ENCODE peak calls at places on chromosomes 2 and 18, in eight cellular contexts. J, O, Y, E, D, N, W and T are unnamed samples.

GRCh38 chr2:238743243-238744068 is 104.4 kb upstream of the TWIST2 start:
- DNase-seq in N (no peak), O (no peak), Y (peak; percentile 11), D (no peak), W (no peak), E (no peak), J (no peak), T (no peak)

GRCh38 chr2:75035444-75036353 is 77.3 kb downstream of the POLE4 start:
- DNase-seq in O (no peak), N (peak; percentile 6), E (peak; percentile 23), Y (no peak), D (no peak), W (no peak), J (no peak), T (no peak)

GRCh38 chr2:60947056-60947455 is 65.7 kb downstream of the REL start:
- DNase-seq in O (no peak), Y (peak; percentile 15), E (no peak), D (no peak), N (no peak), J (no peak), W (no peak), T (no peak)

GRCh38 chr2:35374845-35375244 is 980.7 kb upstream of the CRIM1 start:
- DNase-seq in D (no peak), O (no peak), W (no peak), N (no peak), J (no peak), E (no peak), Y (no peak), T (no peak)

GRCh38 chr2:219228745-219229374 is 576 bp downstream of the ATG9A start:
- DNase-seq in Y (no peak), W (peak; percentile 19), E (peak; percentile 23), J (no peak), O (no peak), D (no peak), N (no peak), T (no peak)

GRCh38 chr18:52657063-52657462 is 317.1 kb downstream of the DCC start:
- DNase-seq in E (no peak), J (peak; percentile 59), D (no peak), N (no peak), W (no peak), Y (no peak), O (peak; percentile 31), T (no peak)

GRCh38 chr2:191582355-191582754 is 95.6 kb upstream of the NABP1 start:
- DNase-seq in W (peak; percentile 54), J (no peak), E (peak; percentile 89), D (no peak), O (no peak), Y (peak; percentile 95), N (peak; percentile 87), T (no peak)

GRCh38 chr2:107808023-107808422 is 18.7 kb upstream of the RGPD4 start:
- DNase-seq in J (no peak), N (no peak), E (no peak), O (no peak), Y (no peak), D (no peak), W (no peak), T (no peak)

GRCh38 chr2:48414980-48415764 is 114.8 kb upstream of the STON1 start:
- DNase-seq in D (no peak), O (no peak), N (no peak), J (peak; percentile 63), W (peak; percentile 6), E (peak; percentile 54), Y (peak; percentile 91), T (no peak)

GRCh38 chr2:49973917-49974368 is 819.6 kb upstream of the FSHR start:
- DNase-seq in W (peak; percentile 40), E (peak; percentile 29), N (no peak), O (peak; percentile 83), J (peak; percentile 83), Y (peak; percentile 2), D (peak; percentile 57), T (no peak)

GRCh38 chr2:197993830-197994229 is 189.4 kb downstream of the PLCL1 start:
- DNase-seq in J (no peak), Y (no peak), W (peak; percentile 14), E (peak; percentile 67), D (no peak), N (peak; percentile 17), O (no peak), T (no peak)

GRCh38 chr2:241064008-241064801 is 37.9 kb downstream of the MTERF4 start:
- DNase-seq in O (peak; percentile 76), J (peak; percentile 85), N (no peak), E (no peak), Y (no peak), D (no peak), W (no peak), T (no peak)

GRCh38 chr2:45938649-45939511 is 287.4 kb downstream of the PRKCE start:
- DNase-seq in O (peak; percentile 56), W (peak; percentile 97), D (no peak), N (peak; percentile 97), Y (peak; percentile 95), J (peak; percentile 68), E (peak; percentile 99), T (peak; percentile 48)

GRCh38 chr2:216188268-216188850 is 79.2 kb downstream of the XRCC5 start:
- DNase-seq in N (no peak), E (peak; percentile 9), D (no peak), Y (no peak), O (no peak), J (no peak), W (no peak), T (no peak)

GRCh38 chr2:36362291-36362690 is 6.7 kb downstream of the CRIM1 start:
- DNase-seq in D (no peak), W (peak; percentile 88), Y (peak; percentile 68), O (no peak), E (peak; percentile 91), N (peak; percentile 79), J (no peak), T (no peak)

GRCh38 chr2:75311993-75312392 is 112.7 kb upstream of the TACR1 start:
- DNase-seq in O (peak; percentile 82), D (no peak), Y (no peak), W (no peak), E (no peak), N (no peak), J (peak; percentile 88), T (no peak)

GRCh38 chr2:8154936-8155335 is 526.9 kb upstream of the ID2 start:
- DNase-seq in W (no peak), Y (no peak), D (no peak), N (peak; percentile 85), J (no peak), E (peak; percentile 87), O (no peak), T (no peak)

GRCh38 chr2:224947566-224947965 is 94.7 kb downstream of the DOCK10 start:
- DNase-seq in E (no peak), J (no peak), O (no peak), Y (no peak), W (no peak), N (peak; percentile 22), D (no peak), T (no peak)

GRCh38 chr2:224948859-224949258 is 93.4 kb downstream of the DOCK10 start:
- DNase-seq in J (no peak), W (peak; percentile 68), E (peak; percentile 78), N (peak; percentile 75), D (no peak), O (no peak), Y (peak; percentile 40), T (no peak)

GRCh38 chr2:224945134-224945533 is 97.1 kb downstream of the DOCK10 start:
- DNase-seq in N (no peak), W (no peak), E (no peak), O (no peak), J (no peak), D (no peak), Y (no peak), T (no peak)

GRCh38 chr2:224948005-224948404 is 94.3 kb downstream of the DOCK10 start:
- DNase-seq in J (no peak), Y (no peak), D (no peak), N (no peak), O (no peak), E (no peak), W (no peak), T (no peak)

GRCh38 chr2:224946911-224947310 is 95.4 kb downstream of the DOCK10 start:
- DNase-seq in O (no peak), W (peak; percentile 49), N (peak; percentile 92), D (no peak), J (no peak), Y (peak; percentile 19), E (peak; percentile 90), T (no peak)
- H3K9ac ChIP-seq in O (no peak overlapping the region), W (no peak overlapping the region), N (peak overlapping the region; percentile 45), D (no peak overlapping the region), J (no peak overlapping the region), Y (no peak overlapping the region), E (peak overlapping the region; percentile 64), T (no peak overlapping the region)

GRCh38 chr18:32439802-32440201 is 30.9 kb downstream of the GAREM1 start:
- DNase-seq in Y (peak; percentile 14), D (no peak), E (no peak), J (peak; percentile 68), O (peak; percentile 33), W (no peak), N (no peak), T (no peak)

GRCh38 chr18:32442575-32442974 is 28.1 kb downstream of the GAREM1 start:
- DNase-seq in W (no peak), J (no peak), O (no peak), E (no peak), N (no peak), Y (no peak), D (no peak), T (no peak)

GRCh38 chr18:32441536-32441935 is 29.1 kb downstream of the GAREM1 start:
- DNase-seq in W (no peak), O (no peak), J (no peak), Y (no peak), E (no peak), N (no peak), D (no peak), T (no peak)

GRCh38 chr18:32439241-32439640 is 31.4 kb downstream of the GAREM1 start:
- DNase-seq in O (no peak), Y (no peak), W (no peak), N (no peak), D (no peak), E (no peak), J (no peak), T (no peak)

GRCh38 chr18:32440478-32440877 is 30.2 kb downstream of the GAREM1 start:
- DNase-seq in W (no peak), D (no peak), N (no peak), O (no peak), E (no peak), J (no peak), Y (no peak), T (no peak)
- H3K9me3 ChIP-seq in W (no peaks in the 10 kb centered on the region), D (no peaks in the 10 kb centered on the region), N (no peaks in the 10 kb centered on the region), O (no peaks in the 10 kb centered on the region), E (no peaks in the 10 kb centered on the region), J (no peaks in the 10 kb centered on the region), Y (no peaks in the 10 kb centered on the region), T (no peaks in the 10 kb centered on the region)

DNA sequence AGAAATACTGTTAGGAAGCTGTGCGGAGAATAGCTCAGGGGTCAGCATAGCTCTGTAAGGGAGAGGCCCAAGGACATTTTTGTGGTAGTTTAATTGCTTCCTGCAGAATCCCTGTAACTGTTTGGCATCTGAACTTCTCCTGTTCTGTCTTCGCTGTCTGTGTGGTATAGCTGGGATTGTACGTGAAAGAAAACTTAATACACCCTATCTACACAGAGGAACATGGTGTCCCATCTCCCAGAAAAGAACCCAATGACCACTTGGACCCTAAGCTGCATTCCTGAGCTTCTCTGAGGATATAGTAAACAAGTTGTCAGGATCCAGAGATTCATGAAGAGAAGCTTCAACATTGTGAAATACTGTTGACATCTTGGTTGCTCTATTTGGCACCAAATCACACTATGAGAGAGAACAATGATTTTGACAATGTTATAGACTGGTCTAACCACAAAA is 81.3 kb downstream of the CDC42EP3 start:
- DNase-seq in O (no peak), D (no peak), J (no peak), N (peak; percentile 61), W (peak; percentile 87), Y (no peak), E (peak; percentile 86), T (no peak)
- H3K9ac ChIP-seq in O (no peak overlapping the region), D (no peak overlapping the region), J (no peak overlapping the region), N (no peak overlapping the region), W (peak overlapping the region; percentile 70), Y (no peak overlapping the region), E (peak overlapping the region; percentile 4), T (no peak overlapping the region)

GRCh38 chr2:79554899-79555298 is 42.0 kb downstream of the CTNNA2 start:
- DNase-seq in O (peak; percentile 25), W (no peak), D (no peak), J (no peak), Y (no peak), N (no peak), E (no peak), T (no peak)
- H3K9me3 ChIP-seq in O (peaks cover 34% of the 10 kb centered on the region), W (peaks cover 47% of the 10 kb centered on the region), D (peaks cover 2% of the 10 kb centered on the region), J (peaks cover 48% of the 10 kb centered on the region), Y (peaks cover 7% of the 10 kb centered on the region), N (peaks cover 3% of the 10 kb centered on the region), E (no peaks in the 10 kb centered on the region), T (no peaks in the 10 kb centered on the region)